ENCODE peak calls at places on chromosomes 3 and 15, in six cellular contexts. E is fibroblast of lung, T is HepG2, N is HCT116, R is OCI-LY7, Y is K562. X is an unnamed sample.

GRCh38 chr3:171282041-171282440 is 178.2 kb downstream of the TNIK start:
- DNase-seq in E (peak), T (no peak), N (no peak), R (no peak), Y (no peak), X (no peak)

GRCh38 chr3:99108508-99108907 is 207.0 kb upstream of the DCBLD2 start:
- DNase-seq in E (peak), T (no peak), N (no peak), R (no peak), Y (no peak), X (peak)

GRCh38 chr3:102183186-102183585 is 251.6 kb upstream of the ZPLD1 start:
- DNase-seq in E (no peak), T (no peak), N (no peak), R (no peak), Y (no peak), X (no peak)

GRCh38 chr3:40624189-40624754 is 99.5 kb downstream of the ZNF621 start:
- DNase-seq in E (no peak), T (no peak), N (no peak), R (no peak), Y (no peak), X (no peak)

GRCh38 chr15:90035095-90035834 is 34.1 kb downstream of the ZNF710 start:
- DNase-seq in E (peak), T (peak), N (no peak), R (no peak), Y (no peak), X (peak)

GRCh38 chr3:143118630-143119008 is 952 bp upstream of the CHST2 start:
- DNase-seq in E (no peak), T (no peak), N (no peak), R (no peak), Y (peak), X (no peak)

GRCh38 chr15:93135997-93136397 is 47.0 kb upstream of the RGMA start:
- DNase-seq in E (no peak), T (no peak), N (no peak), R (no peak), Y (no peak), X (no peak)

GRCh38 chr3:19645093-19645492 is 288.9 kb downstream of the EFHB start:
- DNase-seq in E (no peak), T (no peak), N (no peak), R (no peak), Y (no peak), X (no peak)

GRCh38 chr3:62368705-62369475 is 4.5 kb downstream of the FEZF2 start:
- DNase-seq in E (no peak), T (no peak), N (no peak), R (no peak), Y (no peak), X (no peak)

GRCh38 chr3:39814007-39814406 is 4.6 kb downstream of the MYRIP start:
- DNase-seq in E (no peak), T (no peak), N (no peak), R (no peak), Y (no peak), X (no peak)

GRCh38 chr3:160564949-160565441 is 376 bp downstream of the KPNA4 start:
- DNase-seq in E (peak), T (peak), N (peak), R (peak), Y (peak), X (peak)

GRCh38 chr3:192884831-192885356 is 32.8 kb downstream of the MB21D2 start:
- DNase-seq in E (no peak), T (no peak), N (no peak), R (no peak), Y (no peak), X (no peak)

GRCh38 chr15:93179072-93179471 is 90.1 kb upstream of the RGMA start:
- DNase-seq in E (no peak), T (no peak), N (no peak), R (peak), Y (no peak), X (no peak)

GRCh38 chr15:23467110-23467600 is 20.1 kb upstream of the GOLGA6L2 start:
- DNase-seq in E (peak), T (peak), N (peak), R (peak), Y (peak), X (no peak)

GRCh38 chr15:67135494-67135893 is 70.1 kb downstream of the SMAD3 start:
- DNase-seq in E (peak), T (peak), N (no peak), R (peak), Y (no peak), X (no peak)

GRCh38 chr3:13896473-13897154 is 16.7 kb upstream of the WNT7A start:
- DNase-seq in E (peak), T (peak), N (peak), R (peak), Y (peak), X (peak)

GRCh38 chr3:139934557-139935070 is 371 bp upstream of the CLSTN2 start:
- DNase-seq in E (peak), T (no peak), N (no peak), R (no peak), Y (no peak), X (no peak)

GRCh38 chr3:42492508-42493080 is 9.8 kb upstream of the VIPR1 start:
- DNase-seq in E (no peak), T (no peak), N (no peak), R (peak), Y (no peak), X (no peak)

GRCh38 chr15:85750807-85751730 is 43.7 kb downstream of the KLHL25 start:
- DNase-seq in E (peak), T (no peak), N (no peak), R (no peak), Y (no peak), X (no peak)

GRCh38 chr3:73046195-73046594 is 15.3 kb upstream of the EBLN2 start:
- DNase-seq in E (no peak), T (peak), N (no peak), R (no peak), Y (no peak), X (no peak)

GRCh38 chr3:182303169-182303568 is 490.1 kb upstream of the ATP11B start:
- DNase-seq in E (no peak), T (no peak), N (no peak), R (no peak), Y (no peak), X (no peak)

GRCh38 chr3:134649106-134649705 is 1.6 kb downstream of the KY start:
- DNase-seq in E (no peak), T (no peak), N (no peak), R (no peak), Y (no peak), X (no peak)

GRCh38 chr3:25235471-25235870 is 192.6 kb upstream of the RARB start:
- DNase-seq in E (no peak), T (no peak), N (no peak), R (no peak), Y (no peak), X (no peak)

GRCh38 chr3:149224736-149225594 is 3.3 kb upstream of the CP start:
- DNase-seq in E (peak), T (peak), N (no peak), R (no peak), Y (peak), X (peak)

GRCh38 chr15:57865294-57865693 is 158.8 kb downstream of the POLR2M start:
- DNase-seq in E (no peak), T (no peak), N (no peak), R (peak), Y (peak), X (no peak)

GRCh38 chr3:111541911-111542483 is at the start of gene CD96:
- DNase-seq in E (peak), T (no peak), N (no peak), R (no peak), Y (no peak), X (no peak)

GRCh38 chr15:34701536-34701935 is 53.3 kb downstream of the GJD2 start:
- DNase-seq in E (no peak), T (no peak), N (no peak), R (no peak), Y (no peak), X (no peak)

GRCh38 chr3:181952221-181952620 is 240.5 kb downstream of the SOX2 start:
- DNase-seq in E (no peak), T (no peak), N (no peak), R (no peak), Y (no peak), X (no peak)

GRCh38 chr3:140736863-140737460 is 59.1 kb downstream of the TRIM42 start:
- DNase-seq in E (peak), T (peak), N (no peak), R (peak), Y (peak), X (peak)

GRCh38 chr3:105862217-105862616 is 6.6 kb downstream of the CBLB start:
- DNase-seq in E (no peak), T (no peak), N (no peak), R (peak), Y (no peak), X (no peak)
- TF ChIP-seq CTCF in E (no peak), T (no peak), N (no peak), R (no peak), Y (no peak), X (no peak)

DNA sequence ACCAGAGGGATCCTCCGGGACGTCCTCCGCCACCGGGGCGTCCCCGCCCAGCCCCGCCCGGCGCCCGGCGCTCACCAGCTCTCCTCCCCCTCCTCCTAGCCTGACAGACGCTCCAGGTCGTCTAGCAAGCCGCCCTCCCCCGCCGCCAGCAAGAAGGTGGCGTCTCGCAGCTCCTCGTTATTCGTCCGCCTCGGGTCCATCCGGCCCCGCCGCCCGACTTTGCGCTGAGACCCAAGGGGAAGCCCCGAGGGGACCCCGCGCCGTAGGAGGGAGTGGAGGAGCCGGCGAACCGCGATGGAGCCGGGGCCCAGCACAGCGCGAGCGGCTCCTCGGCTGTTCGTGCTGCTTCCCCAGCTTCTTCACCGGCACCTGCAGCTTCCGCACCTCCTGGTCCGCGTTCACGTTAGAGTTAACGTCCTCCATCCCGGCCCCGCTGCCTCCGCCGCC is 26.3 kb upstream of the MTHFS start:
- DNase-seq in E (peak), T (peak), N (no peak), R (peak), Y (peak), X (peak)
- H2AFZ ChIP-seq in E (peak), T (no peak), N (no peak), R (peak), Y (peak), X (peak)

GRCh38 chr3:24060055-24060454 is 115.0 kb downstream of the NR1D2 start:
- DNase-seq in E (peak), T (no peak), N (no peak), R (no peak), Y (no peak), X (peak)
- TF ChIP-seq CTCF in E (no peak), T (no peak), N (no peak), R (no peak), Y (no peak), X (no peak)

GRCh38 chr3:45848392-45848791 is 6.5 kb upstream of the LZTFL1 start:
- DNase-seq in E (no peak), T (no peak), N (no peak), R (no peak), Y (no peak), X (no peak)

DNA sequence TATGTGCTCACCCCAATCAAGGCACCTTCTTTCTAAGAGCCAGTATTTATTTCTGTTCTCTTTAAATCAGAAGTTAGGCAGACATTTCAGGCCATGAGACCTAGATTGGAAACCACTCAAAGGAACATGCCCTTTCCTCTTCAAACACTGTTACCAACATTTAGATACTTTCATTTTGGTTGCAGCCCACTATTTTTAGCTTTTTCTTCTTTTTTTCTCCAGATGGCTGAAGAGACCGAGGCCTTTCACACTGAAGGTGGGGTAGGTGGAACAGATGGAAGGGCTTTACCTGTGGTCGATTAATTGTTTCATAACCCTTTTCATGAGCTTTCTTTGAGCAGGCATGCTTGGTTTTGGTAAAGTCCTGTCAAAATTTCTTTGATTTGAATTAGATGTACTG is 10.9 kb upstream of the LZTFL1 start:
- DNase-seq in E (no peak), T (no peak), N (no peak), R (no peak), Y (no peak), X (no peak)
- H2AFZ ChIP-seq in E (no peak), T (no peak), N (no peak), R (no peak), Y (no peak), X (no peak)

DNA sequence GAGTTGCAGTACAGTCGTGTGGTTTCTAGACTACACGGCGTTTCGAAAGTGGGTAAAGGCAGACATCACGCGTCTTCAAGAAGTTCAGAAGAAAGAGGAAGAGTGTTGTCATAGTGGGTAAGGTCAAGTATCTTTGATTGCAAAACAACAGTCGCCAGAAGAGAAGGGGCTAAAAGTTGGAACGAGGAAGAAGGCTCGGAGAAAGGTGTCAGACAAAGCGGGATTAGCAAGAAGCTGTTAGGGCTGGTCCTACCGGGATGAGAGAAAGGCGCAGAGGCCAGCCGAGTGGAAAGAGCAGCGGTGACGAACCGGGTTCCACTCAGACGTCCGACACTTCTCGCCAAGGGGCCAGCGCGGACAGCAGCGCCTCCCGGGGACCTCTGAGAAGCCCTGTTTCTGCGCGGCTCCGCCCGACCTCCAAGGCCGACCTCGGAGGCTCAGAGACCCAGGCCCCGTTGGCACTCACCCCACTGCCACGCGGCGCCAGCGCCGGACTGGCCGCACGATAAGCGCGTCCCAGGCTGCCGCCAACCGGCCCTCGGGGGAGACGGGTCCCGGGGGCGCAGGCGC is 480 bp downstream of the ADPGK start:
- DNase-seq in E (peak), T (no peak), N (no peak), R (peak), Y (no peak), X (no peak)
- TF ChIP-seq CTCF in E (no peak), T (no peak), N (no peak), R (no peak), Y (no peak), X (no peak)

GRCh38 chr15:82093325-82093724 is 47.5 kb upstream of the MEX3B start:
- DNase-seq in E (no peak), T (no peak), N (no peak), R (no peak), Y (no peak), X (no peak)
- H2AFZ ChIP-seq in E (no peak), T (no peak), N (no peak), R (no peak), Y (no peak), X (no peak)